ENCODE peak calls at places on chromosomes 1 and 21, in seven cellular contexts. B is ascending aorta, A is left lung, O is mesothelial cell of epicardium, H is esophagus squamous epithelium, P is AG09319, I is stomach. F is an unnamed sample.

GRCh38 chr21:34337741-34338140 is 26.1 kb upstream of the KCNE2 start:
- DNase-seq in B (no peak), A (no peak), O (no peak), H (no peak), P (no peak), I (no peak), F (no peak)

GRCh38 chr1:66533804-66534745 is at the start of gene SGIP1:
- DNase-seq in B (peak; percentile 88), A (peak; percentile 57), O (no peak), H (no peak), P (no peak), I (peak; percentile 46), F (peak; percentile 67)

GRCh38 chr1:160256396-160257046 is 5.8 kb downstream of the DCAF8 start:
- DNase-seq in B (no peak), A (no peak), O (no peak), H (no peak), P (no peak), I (no peak), F (no peak)

GRCh38 chr1:236395780-236396664 is 1.9 kb downstream of the EDARADD start:
- DNase-seq in B (no peak), A (no peak), O (no peak), H (no peak), P (no peak), I (no peak), F (no peak)

GRCh38 chr21:37793660-37794059 is 122.6 kb downstream of the KCNJ6 start:
- DNase-seq in B (no peak), A (no peak), O (no peak), H (no peak), P (no peak), I (no peak), F (no peak)

GRCh38 chr1:117826551-117827078 is 102.8 kb downstream of the GDAP2 start:
- DNase-seq in B (no peak), A (no peak), O (no peak), H (no peak), P (no peak), I (no peak), F (no peak)

GRCh38 chr1:161089251-161089924 is at the start of gene NECTIN4:
- DNase-seq in B (peak; percentile 60), A (peak; percentile 74), O (no peak), H (no peak), P (no peak), I (peak; percentile 87), F (peak; percentile 67)

GRCh38 chr1:244437108-244437507 is 14.6 kb downstream of the ADSS2 start:
- DNase-seq in B (no peak), A (no peak), O (no peak), H (no peak), P (no peak), I (no peak), F (no peak)

GRCh38 chr1:207362962-207363858 is 41.7 kb downstream of the CD55 start:
- DNase-seq in B (no peak), A (no peak), O (no peak), H (no peak), P (no peak), I (no peak), F (no peak)

GRCh38 chr1:99306644-99307043 is 42.4 kb downstream of the PLPPR4 start:
- DNase-seq in B (no peak), A (no peak), O (no peak), H (no peak), P (no peak), I (no peak), F (no peak)

GRCh38 chr1:116356673-116357072 is 16.4 kb upstream of the ATP1A1 start:
- DNase-seq in B (no peak), A (no peak), O (no peak), H (no peak), P (no peak), I (no peak), F (no peak)

GRCh38 chr1:234507626-234508387 is 28.8 kb upstream of the TARBP1 start:
- DNase-seq in B (no peak), A (no peak), O (no peak), H (no peak), P (no peak), I (no peak), F (no peak)

DNA sequence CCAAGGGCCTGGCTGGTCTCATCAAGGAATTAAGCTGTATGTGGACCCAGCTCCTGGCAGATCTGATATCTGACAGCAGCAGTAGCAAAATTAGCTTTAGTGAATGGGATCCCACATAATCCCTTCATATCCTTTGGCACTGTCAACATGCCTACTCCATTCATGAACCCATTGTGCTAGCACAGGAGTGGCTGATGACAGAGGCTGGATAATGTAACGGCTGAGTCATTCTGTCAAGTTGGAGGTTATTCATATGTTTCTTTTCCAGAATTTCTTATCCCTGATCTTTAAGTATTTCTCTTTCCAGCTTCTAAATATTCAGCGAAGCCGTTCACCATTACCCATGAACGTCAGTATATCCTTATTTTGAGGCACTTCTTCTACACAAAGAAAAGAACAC is 84.3 kb downstream of the EXTL2 start:
- DNase-seq in B (no peak), A (no peak), O (no peak), H (no peak), P (no peak), I (no peak), F (no peak)
- TF ChIP-seq CTCF in B (no peak), A (no peak), O (no peak), H (no peak), P (no peak), I (no peak), F (no peak)

DNA sequence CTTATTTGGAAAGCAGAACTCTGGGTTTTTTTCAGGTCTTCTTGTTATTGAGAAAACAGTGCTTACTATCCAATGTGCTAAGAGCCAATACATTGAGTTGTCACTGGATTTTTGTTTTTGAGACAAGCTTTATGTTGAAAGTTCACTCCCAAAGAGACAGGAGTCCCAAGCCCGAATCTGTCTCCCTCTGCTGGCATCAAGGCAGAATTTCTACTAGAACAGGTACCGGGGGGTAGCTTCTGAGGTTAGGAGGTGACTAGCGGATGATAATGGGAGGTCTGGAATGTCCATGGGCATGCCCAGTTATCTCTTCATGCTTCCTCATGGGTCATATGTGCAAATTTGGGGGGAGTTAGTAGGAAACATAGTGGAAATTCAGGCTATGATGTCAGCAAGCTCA is 25.1 kb downstream of the ZNF124 start:
- DNase-seq in B (no peak), A (no peak), O (no peak), H (no peak), P (no peak), I (no peak), F (no peak)
- TF ChIP-seq CTCF in B (no peak), A (no peak), O (no peak), H (no peak), P (no peak), I (no peak), F (peak; percentile 39)

DNA sequence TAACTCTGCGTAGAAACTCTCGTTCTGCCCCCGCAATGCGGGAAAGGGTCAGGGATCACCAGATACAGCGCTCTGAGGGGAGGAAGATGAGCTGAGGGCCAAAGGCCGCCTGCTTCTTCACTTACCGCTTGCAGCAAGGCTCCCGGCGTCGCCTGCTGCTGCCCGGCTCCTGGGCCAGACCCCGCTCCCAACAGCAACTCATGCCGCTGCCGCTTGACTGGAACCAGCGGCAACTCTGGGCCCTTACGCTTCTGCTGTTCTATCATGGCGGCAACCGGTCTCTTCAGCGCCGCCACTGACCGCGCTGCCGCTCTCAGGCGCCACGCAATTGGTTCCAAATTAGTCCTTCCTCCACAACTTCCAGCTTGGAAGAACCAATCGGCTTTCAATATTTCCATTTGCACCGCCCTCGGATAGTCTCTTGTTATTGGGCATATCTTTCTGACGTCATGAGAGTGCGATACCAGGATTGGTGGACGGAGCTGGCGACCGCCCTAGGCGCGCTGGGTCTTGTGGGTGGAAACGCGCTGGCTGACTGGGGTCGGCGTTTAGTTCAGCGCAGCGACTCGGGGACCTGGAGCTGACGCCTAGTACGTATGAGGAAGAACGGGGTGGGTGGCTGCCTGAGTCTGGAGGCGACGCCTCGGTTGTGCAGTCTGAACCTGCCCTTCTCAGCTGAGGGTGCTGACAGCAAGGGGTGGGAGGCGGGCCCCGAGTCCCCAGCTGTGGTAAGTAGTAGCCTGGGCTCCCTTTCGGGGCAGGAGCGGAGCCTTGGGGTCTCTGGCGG is at the start of the genes SNRNP40 and ZCCHC17:
- DNase-seq in B (peak; percentile 98), A (peak; percentile 94), O (peak; percentile 84), H (peak; percentile 85), P (peak; percentile 94), I (peak; percentile 95), F (peak; percentile 94)
- TF ChIP-seq CTCF in B (peak; percentile 23), A (no peak), O (no peak), H (no peak), P (peak; percentile 17), I (peak; percentile 10), F (peak; percentile 38)

GRCh38 chr1:7669559-7670208 is 101.4 kb upstream of the VAMP3 start:
- DNase-seq in B (no peak), A (peak; percentile 52), O (no peak), H (no peak), P (no peak), I (peak; percentile 56), F (no peak)
- TF ChIP-seq CTCF in B (peak; percentile 71), A (peak; percentile 86), O (peak; percentile 59), H (peak; percentile 69), P (peak; percentile 77), I (peak; percentile 72), F (peak; percentile 87)

GRCh38 chr1:49036700-49037099 is 260.0 kb upstream of the BEND5 start:
- DNase-seq in B (no peak), A (no peak), O (no peak), H (no peak), P (no peak), I (no peak), F (no peak)
- TF ChIP-seq CTCF in B (no peak), A (no peak), O (no peak), H (no peak), P (no peak), I (no peak), F (no peak)

GRCh38 chr1:182061597-182061996 is at the start of gene ZNF648:
- DNase-seq in B (no peak), A (no peak), O (no peak), H (no peak), P (no peak), I (no peak), F (no peak)
- TF ChIP-seq CTCF in B (no peak), A (no peak), O (no peak), H (no peak), P (no peak), I (no peak), F (no peak)

GRCh38 chr1:199282910-199283309 is 644.1 kb downstream of the PTPRC start:
- DNase-seq in B (no peak), A (no peak), O (no peak), H (no peak), P (no peak), I (no peak), F (no peak)
- TF ChIP-seq CTCF in B (no peak), A (no peak), O (no peak), H (no peak), P (no peak), I (no peak), F (no peak)

GRCh38 chr1:33111965-33112364 is 31.0 kb downstream of the AZIN2 start:
- DNase-seq in B (no peak), A (no peak), O (no peak), H (no peak), P (no peak), I (no peak), F (no peak)
- TF ChIP-seq CTCF in B (no peak), A (no peak), O (no peak), H (peak; percentile 33), P (peak; percentile 33), I (peak; percentile 21), F (peak; percentile 83)

F was measured in chondrocyte.